ENCODE peak calls at places on chromosomes 2 and 18, in five cellular contexts. G, X, Y, B and K are unnamed samples.
A peak's percentile ranks its signal among the peaks of the same experiment; 100 is the strongest.

GRCh38 chr18:46335551-46336059 is 231.4 kb downstream of the HAUS1 start:
- DNase-seq in G (no peak), X (no peak), Y (no peak), B (no peak), K (no peak)

GRCh38 chr2:223081789-223082188 is 29.8 kb downstream of the KCNE4 start:
- DNase-seq in G (no peak), X (no peak), Y (no peak), B (no peak), K (no peak)

GRCh38 chr2:48933824-48934223 is 178.3 kb upstream of the LHCGR start:
- DNase-seq in G (no peak), X (no peak), Y (no peak), B (no peak), K (no peak)

GRCh38 chr2:157291018-157291417 is 33.5 kb downstream of the GALNT5 start:
- DNase-seq in G (no peak), X (no peak), Y (no peak), B (peak; percentile 34), K (no peak)

GRCh38 chr2:82675186-82675585 is 1783.9 kb downstream of the SUCLG1 start:
- DNase-seq in G (no peak), X (no peak), Y (peak; percentile 30), B (no peak), K (no peak)

GRCh38 chr2:8087480-8087840 is 594.4 kb upstream of the ID2 start:
- DNase-seq in G (no peak), X (no peak), Y (peak; percentile 75), B (no peak), K (no peak)

GRCh38 chr2:11299439-11299838 is 45.0 kb downstream of the ROCK2 start:
- DNase-seq in G (no peak), X (no peak), Y (no peak), B (no peak), K (no peak)

GRCh38 chr2:238326801-238327365 is 6.6 kb downstream of the TRAF3IP1 start:
- DNase-seq in G (no peak), X (no peak), Y (no peak), B (no peak), K (no peak)

GRCh38 chr2:131064589-131065232 is 28.5 kb downstream of the FAM168B start:
- DNase-seq in G (no peak), X (no peak), Y (no peak), B (no peak), K (no peak)

GRCh38 chr18:3982541-3982940 is 472.6 kb downstream of the DLGAP1 start:
- DNase-seq in G (no peak), X (no peak), Y (peak; percentile 40), B (no peak), K (no peak)

GRCh38 chr2:88429929-88430328 is 22.6 kb downstream of the FOXI3 start:
- DNase-seq in G (no peak), X (no peak), Y (no peak), B (no peak), K (no peak)

GRCh38 chr2:54859997-54860701 is 136.7 kb downstream of the EML6 start:
- DNase-seq in G (no peak), X (no peak), Y (peak; percentile 95), B (no peak), K (no peak)

GRCh38 chr2:9251154-9252001 is 44.8 kb downstream of the ASAP2 start:
- DNase-seq in G (peak; percentile 81), X (no peak), Y (peak; percentile 96), B (no peak), K (no peak)

GRCh38 chr18:79062806-79063205 is 6.4 kb upstream of the ATP9B start:
- DNase-seq in G (peak; percentile 61), X (no peak), Y (no peak), B (no peak), K (no peak)

GRCh38 chr2:95297088-95297487 is at the start of gene KCNIP3:
- DNase-seq in G (no peak), X (no peak), Y (peak; percentile 19), B (peak; percentile 79), K (peak; percentile 19)

GRCh38 chr2:88131201-88131998 is 3.5 kb upstream of the FABP1 start:
- DNase-seq in G (no peak), X (no peak), Y (no peak), B (no peak), K (no peak)